ENCODE peak calls at places on chromosomes 4 and X, in six cellular contexts. Z is lower leg skin, A is Ammon's horn, C is NCI-H510A treated with DMSO at 0.1 percent for 48 hours, P is hepatic stellate cell, H is upper lobe of right lung. Q is an unnamed sample.

GRCh38 chr4:1337376-1337831 is 9.6 kb upstream of the UVSSA start:
- DNase-seq in Z (no peak), A (no peak), C (no peak), P (no peak), H (no peak), Q (no peak)

GRCh38 chrX:112731793-112732192 is 52.1 kb upstream of the LHFPL1 start:
- DNase-seq in Z (no peak), A (no peak), C (no peak), P (no peak), H (no peak), Q (no peak)

GRCh38 chr4:12724520-12724919 is 759.6 kb downstream of the RAB28 start:
- DNase-seq in Z (no peak), A (peak; percentile 11), C (no peak), P (no peak), H (no peak), Q (peak; percentile 21)

GRCh38 chrX:36950495-36951253 is 57.5 kb upstream of the FAM47C start:
- DNase-seq in Z (no peak), A (no peak), C (no peak), P (no peak), H (no peak), Q (no peak)

GRCh38 chrX:69109706-69110635 is 55.3 kb downstream of the PJA1 start:
- DNase-seq in Z (no peak), A (no peak), C (no peak), P (no peak), H (no peak), Q (no peak)

GRCh38 chrX:48676106-48676892 is 7.3 kb upstream of the WAS start:
- DNase-seq in Z (peak; percentile 96), A (peak; percentile 88), C (peak; percentile 81), P (peak; percentile 98), H (peak; percentile 94), Q (peak; percentile 85)

GRCh38 chr4:173509031-173510001 is 20.7 kb downstream of the HAND2 start:
- DNase-seq in Z (peak; percentile 87), A (no peak), C (no peak), P (peak; percentile 79), H (no peak), Q (no peak)

GRCh38 chr4:168771251-168771650 is 238.8 kb downstream of the CBR4 start:
- DNase-seq in Z (no peak), A (no peak), C (no peak), P (no peak), H (no peak), Q (no peak)

GRCh38 chrX:19723427-19723826 is 164.0 kb downstream of the SH3KBP1 start:
- DNase-seq in Z (no peak), A (no peak), C (no peak), P (no peak), H (no peak), Q (no peak)

GRCh38 chrX:45980726-45981125 is 564.5 kb downstream of the ZNF674 start:
- DNase-seq in Z (no peak), A (no peak), C (no peak), P (no peak), H (no peak), Q (no peak)

GRCh38 chr4:27934881-27935280 is 1074.2 kb downstream of the STIM2 start:
- DNase-seq in Z (no peak), A (no peak), C (no peak), P (no peak), H (no peak), Q (no peak)

GRCh38 chr4:147526272-147526654 is 45.4 kb downstream of the EDNRA start:
- DNase-seq in Z (no peak), A (no peak), C (no peak), P (no peak), H (no peak), Q (no peak)

GRCh38 chr4:1209821-1210220 is 37.4 kb upstream of the SPON2 start:
- DNase-seq in Z (peak; percentile 93), A (peak; percentile 69), C (no peak), P (peak; percentile 92), H (peak; percentile 74), Q (peak; percentile 59)

GRCh38 chr4:138845051-138845450 is 170.5 kb upstream of the NOCT start:
- DNase-seq in Z (no peak), A (no peak), C (no peak), P (no peak), H (no peak), Q (no peak)

GRCh38 chrX:40152173-40152705 is 54.5 kb upstream of the BCOR start:
- DNase-seq in Z (no peak), A (peak; percentile 50), C (no peak), P (no peak), H (peak; percentile 74), Q (no peak)

GRCh38 chr4:21769404-21770147 is 179.0 kb downstream of the KCNIP4 start:
- DNase-seq in Z (no peak), A (no peak), C (no peak), P (no peak), H (no peak), Q (no peak)

GRCh38 chr4:125070869-125071268 is 243.9 kb upstream of the FAT4 start:
- DNase-seq in Z (no peak), A (no peak), C (peak; percentile 27), P (no peak), H (no peak), Q (peak; percentile 10)

GRCh38 chr4:73707918-73708577 is 32.3 kb upstream of the CXCL8 start:
- DNase-seq in Z (no peak), A (no peak), C (no peak), P (no peak), H (peak; percentile 60), Q (peak; percentile 14)

GRCh38 chr4:141352775-141353544 is 132.3 kb downstream of the ZNF330 start:
- DNase-seq in Z (no peak), A (no peak), C (no peak), P (no peak), H (no peak), Q (peak; percentile 45)

GRCh38 chr4:134544303-134544761 is 342.7 kb upstream of the PABPC4L start:
- DNase-seq in Z (no peak), A (no peak), C (peak; percentile 15), P (no peak), H (no peak), Q (no peak)

GRCh38 chr4:35725131-35725530 is 519.2 kb downstream of the ARAP2 start:
- DNase-seq in Z (no peak), A (no peak), C (no peak), P (no peak), H (no peak), Q (no peak)

GRCh38 chr4:102552781-102553180 is 51.6 kb downstream of the NFKB1 start:
- DNase-seq in Z (no peak), A (no peak), C (no peak), P (no peak), H (no peak), Q (no peak)

GRCh38 chrX:4754878-4755604 is 1041.6 kb upstream of the PRKX start:
- DNase-seq in Z (no peak), A (no peak), C (no peak), P (no peak), H (no peak), Q (no peak)

GRCh38 chr4:145404754-145405153 is 76.9 kb upstream of the SMAD1 start:
- DNase-seq in Z (no peak), A (no peak), C (no peak), P (no peak), H (no peak), Q (no peak)

GRCh38 chr4:8615921-8616787 is 23.6 kb downstream of the CPZ start:
- DNase-seq in Z (no peak), A (no peak), C (no peak), P (no peak), H (no peak), Q (no peak)

GRCh38 chrX:103441878-103442535 is 65.7 kb downstream of the BEX3 start:
- DNase-seq in Z (no peak), A (no peak), C (no peak), P (no peak), H (no peak), Q (no peak)

GRCh38 chrX:3177851-3178250 is 136.6 kb downstream of the ARSF start:
- DNase-seq in Z (no peak), A (no peak), C (no peak), P (no peak), H (no peak), Q (no peak)

GRCh38 chr4:49063670-49064069 is 77.6 kb downstream of the CWH43 start:
- DNase-seq in Z (no peak), A (no peak), C (no peak), P (no peak), H (no peak), Q (no peak)

GRCh38 chr4:81040175-81040659 is 9.7 kb downstream of the BMP3 start:
- DNase-seq in Z (no peak), A (peak; percentile 36), C (peak; percentile 48), P (no peak), H (no peak), Q (peak; percentile 76)

GRCh38 chr4:118942465-118942864 is 53.8 kb downstream of the SYNPO2 start:
- DNase-seq in Z (no peak), A (no peak), C (no peak), P (no peak), H (no peak), Q (no peak)

GRCh38 chrX:3037218-3037617 is 4.1 kb upstream of the ARSF start:
- DNase-seq in Z (no peak), A (no peak), C (no peak), P (no peak), H (no peak), Q (no peak)

GRCh38 chr4:183586824-183587223 is 72.2 kb downstream of the RWDD4 start:
- DNase-seq in Z (no peak), A (no peak), C (no peak), P (no peak), H (no peak), Q (no peak)